ENCODE peak calls at places on chromosomes 6 and 20, in ten cellular contexts. N, L, C, W, T, E, U, M, Q and H are unnamed samples.

GRCh38 chr20:31845300-31845863 is at the start of gene FOXS1:
- DNase-seq in N (peak), L (peak), C (no peak), W (no peak), T (peak), E (peak), U (no peak), M (no peak), Q (peak), H (no peak)

GRCh38 chr20:17856024-17856564 is 112.5 kb downstream of the SNX5 start:
- DNase-seq in N (no peak), L (no peak), C (peak), W (peak), T (no peak), E (no peak), U (no peak), M (no peak), Q (no peak), H (no peak)

GRCh38 chr6:57242505-57242904 is 20.4 kb upstream of the RAB23 start:
- DNase-seq in N (no peak), L (no peak), C (no peak), W (peak), T (peak), E (peak), U (no peak), M (peak), Q (no peak), H (no peak)

GRCh38 chr6:15989397-15989796 is 139.5 kb upstream of the MYLIP start:
- DNase-seq in N (no peak), L (no peak), C (no peak), W (no peak), T (no peak), E (no peak), U (no peak), M (no peak), Q (no peak), H (no peak)

GRCh38 chr20:49573900-49574416 is 6.0 kb upstream of the PTGIS start:
- DNase-seq in N (no peak), L (no peak), C (no peak), W (peak), T (no peak), E (no peak), U (no peak), M (peak), Q (peak), H (no peak)

GRCh38 chr6:156868385-156868784 is 91.2 kb downstream of the ARID1B start:
- DNase-seq in N (no peak), L (no peak), C (no peak), W (no peak), T (no peak), E (no peak), U (no peak), M (no peak), Q (no peak), H (no peak)

GRCh38 chr6:149089508-149089907 is 228.0 kb upstream of the TAB2 start:
- DNase-seq in N (no peak), L (peak), C (no peak), W (no peak), T (no peak), E (no peak), U (no peak), M (no peak), Q (no peak), H (no peak)

GRCh38 chr6:84026721-84027164 is 6.8 kb upstream of the MRAP2 start:
- DNase-seq in N (no peak), L (no peak), C (no peak), W (no peak), T (no peak), E (no peak), U (no peak), M (peak), Q (no peak), H (no peak)

GRCh38 chr6:77173472-77174074 is 289.7 kb downstream of the HTR1B start:
- DNase-seq in N (peak), L (no peak), C (no peak), W (peak), T (peak), E (peak), U (no peak), M (peak), Q (no peak), H (peak)

GRCh38 chr6:4155848-4156466 is 20.6 kb upstream of the ECI2 start:
- DNase-seq in N (peak), L (peak), C (peak), W (peak), T (peak), E (peak), U (peak), M (peak), Q (peak), H (peak)

GRCh38 chr6:44642870-44643522 is 255.5 kb downstream of the CDC5L start:
- DNase-seq in N (no peak), L (no peak), C (no peak), W (peak), T (no peak), E (peak), U (no peak), M (peak), Q (no peak), H (no peak)

GRCh38 chr6:105606871-105607421 is 204.1 kb upstream of the PREP start:
- DNase-seq in N (no peak), L (no peak), C (no peak), W (no peak), T (no peak), E (no peak), U (no peak), M (no peak), Q (no peak), H (no peak)

DNA sequence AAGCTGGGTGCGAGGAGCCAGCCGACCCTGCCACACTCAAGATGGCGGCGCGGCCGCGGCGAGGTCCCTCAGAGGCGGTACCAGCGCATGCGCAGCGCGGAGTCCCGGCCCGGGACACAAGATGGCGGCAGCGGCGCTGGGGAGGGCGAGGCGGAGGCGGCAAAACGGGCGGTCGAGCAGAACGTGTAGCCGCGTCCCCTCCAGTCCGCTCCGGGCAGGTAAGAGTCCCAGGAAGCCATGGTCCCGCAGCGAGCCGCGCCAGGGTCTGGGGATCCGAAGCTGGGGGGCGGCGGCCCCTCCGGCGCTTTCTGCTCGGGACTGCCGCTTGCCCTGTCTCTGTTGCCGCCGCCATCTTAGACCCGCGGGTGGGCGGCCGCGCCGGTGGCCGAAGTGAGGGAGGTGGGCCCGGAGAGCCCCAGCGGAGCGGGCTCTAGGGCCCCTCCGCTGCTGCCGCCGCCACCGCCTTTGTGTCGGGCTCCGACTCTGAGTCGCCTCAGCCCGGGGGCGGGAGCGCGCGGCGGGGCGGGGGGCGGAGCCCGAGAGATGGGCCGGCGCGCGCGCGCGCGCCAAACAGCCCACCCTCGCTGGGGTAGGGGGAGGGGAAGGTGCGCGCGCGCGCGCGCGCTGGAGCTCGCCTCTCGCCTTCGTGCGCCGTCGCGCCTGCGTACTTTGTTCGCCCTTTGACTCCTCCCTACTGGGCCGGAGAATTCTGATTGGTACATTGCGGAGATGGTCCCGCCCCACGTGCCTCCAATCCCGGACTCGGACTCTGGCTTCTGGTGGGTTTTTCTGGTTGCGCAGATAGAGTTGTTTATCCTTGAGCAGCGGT is at the start of gene PCIF1:
- DNase-seq in N (peak), L (peak), C (peak), W (peak), T (peak), E (peak), U (peak), M (peak), Q (peak), H (peak)
- TF ChIP-seq CTCF in N (no peak), L (no peak), C (no peak), W (no peak), T (no peak), E (no peak), U (no peak), M (no peak), Q (no peak), H (no peak)

DNA sequence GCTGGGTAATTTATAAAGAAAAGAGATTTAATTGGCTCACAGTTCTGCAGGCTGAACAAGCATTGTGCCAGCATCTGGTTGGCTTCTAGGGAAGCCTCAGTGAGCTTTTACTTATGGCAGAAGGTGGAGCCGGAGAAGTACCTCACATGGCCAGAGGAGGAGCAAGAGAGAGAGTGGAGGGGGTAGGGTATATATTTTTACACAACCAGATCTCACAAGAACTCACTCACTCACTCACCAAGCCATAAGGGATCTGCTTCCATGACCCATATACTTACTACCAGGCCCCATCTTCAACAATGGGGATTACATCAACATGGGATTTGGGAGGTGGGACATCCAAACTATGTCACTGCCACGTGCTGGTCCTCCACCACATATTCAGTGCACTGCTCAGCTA is 152.6 kb upstream of the PRND start:
- DNase-seq in N (no peak), L (peak), C (no peak), W (no peak), T (no peak), E (no peak), U (no peak), M (no peak), Q (no peak), H (no peak)
- TF ChIP-seq CTCF in N (peak), L (peak), C (peak), W (peak), T (peak), E (peak), U (no peak), M (no peak), Q (no peak), H (peak)

GRCh38 chr6:98037571-98037970 is 754.6 kb upstream of the MMS22L start:
- DNase-seq in N (no peak), L (no peak), C (no peak), W (no peak), T (no peak), E (no peak), U (no peak), M (no peak), Q (no peak), H (no peak)
- TF ChIP-seq CTCF in N (peak), L (no peak), C (no peak), W (no peak), T (no peak), E (no peak), U (no peak), M (no peak), Q (no peak), H (peak)

GRCh38 chr6:18513253-18513798 is 126.2 kb downstream of the RNF144B start:
- DNase-seq in N (no peak), L (no peak), C (no peak), W (no peak), T (no peak), E (no peak), U (no peak), M (no peak), Q (no peak), H (no peak)

GRCh38 chr6:18509871-18510643 is 122.9 kb downstream of the RNF144B start:
- DNase-seq in N (no peak), L (no peak), C (no peak), W (no peak), T (no peak), E (no peak), U (no peak), M (no peak), Q (no peak), H (no peak)

GRCh38 chr6:18514180-18514579 is 127.0 kb downstream of the RNF144B start:
- DNase-seq in N (no peak), L (no peak), C (no peak), W (no peak), T (no peak), E (no peak), U (no peak), M (no peak), Q (no peak), H (no peak)

GRCh38 chr6:18510644-18511033 is 123.5 kb downstream of the RNF144B start:
- DNase-seq in N (no peak), L (no peak), C (no peak), W (no peak), T (no peak), E (no peak), U (no peak), M (no peak), Q (no peak), H (no peak)

DNA sequence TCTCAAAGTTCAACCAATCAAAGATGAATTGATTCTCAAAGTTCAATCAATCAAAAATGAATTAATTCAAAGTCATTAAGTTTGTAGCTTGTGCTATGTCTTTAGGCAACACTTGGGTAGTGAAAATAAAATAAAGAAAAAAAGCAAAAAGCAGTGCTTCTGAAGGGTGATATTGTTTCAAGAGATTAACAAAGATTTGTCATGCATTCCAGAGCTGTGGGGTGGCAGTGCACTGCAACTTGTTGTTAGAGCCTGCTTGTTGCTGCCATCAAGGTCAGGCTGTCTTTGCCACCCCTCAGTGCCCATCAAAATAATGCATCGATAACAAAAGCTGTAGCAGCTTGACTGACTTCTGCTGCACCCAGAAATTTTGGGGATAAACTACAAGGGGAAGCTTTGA is 128.6 kb downstream of the RNF144B start:
- DNase-seq in N (no peak), L (no peak), C (no peak), W (no peak), T (no peak), E (no peak), U (no peak), M (peak), Q (no peak), H (no peak)
- TF ChIP-seq CTCF in N (no peak), L (no peak), C (no peak), W (no peak), T (no peak), E (no peak), U (no peak), M (no peak), Q (no peak), H (no peak)